ENCODE peak calls at places on chromosome 18, in four cellular contexts. One of them, this sample, is unnamed.

GRCh38 chr18:25056456-25056855 is 295.5 kb downstream of the ZNF521 start:
- DNase-seq in H1: no peak
- DNase-seq in SK-N-SH: no peak
- DNase-seq in transverse colon: no peak
- DNase-seq in this sample: no peak

GRCh38 chr18:939167-939566 is 34.5 kb downstream of the ADCYAP1 start:
- DNase-seq in H1: no peak
- DNase-seq in transverse colon: no peak
- DNase-seq in SK-N-SH: no peak
- DNase-seq in this sample: no peak

GRCh38 chr18:63082661-63083531 is 236.7 kb downstream of the BCL2 start:
- DNase-seq in SK-N-SH: no peak
- DNase-seq in transverse colon: no peak
- DNase-seq in H1: no peak
- DNase-seq in this sample: no peak

GRCh38 chr18:20971886-20972267 is 139.7 kb downstream of the ROCK1 start:
- DNase-seq in SK-N-SH: peak
- DNase-seq in H1: no peak
- DNase-seq in transverse colon: no peak
- DNase-seq in this sample: no peak

GRCh38 chr18:41326311-41326710 is 628.7 kb upstream of the PIK3C3 start:
- DNase-seq in H1: no peak
- DNase-seq in SK-N-SH: no peak
- DNase-seq in transverse colon: no peak
- DNase-seq in this sample: no peak

GRCh38 chr18:74541703-74542555 is 7.6 kb downstream of the CNDP1 start:
- DNase-seq in SK-N-SH: no peak
- DNase-seq in H1: no peak
- DNase-seq in transverse colon: peak
- DNase-seq in this sample: peak

GRCh38 chr18:54531402-54532065 is 59.5 kb upstream of the DYNAP start:
- DNase-seq in SK-N-SH: no peak
- DNase-seq in H1: no peak
- DNase-seq in transverse colon: no peak
- DNase-seq in this sample: no peak

GRCh38 chr18:23053756-23054457 is 81.4 kb upstream of the CABLES1 start:
- DNase-seq in transverse colon: no peak
- DNase-seq in SK-N-SH: peak
- DNase-seq in H1: peak
- DNase-seq in this sample: no peak

GRCh38 chr18:34153711-34154110 is 71.0 kb downstream of the NOL4 start:
- DNase-seq in H1: no peak
- DNase-seq in SK-N-SH: peak
- DNase-seq in transverse colon: no peak
- DNase-seq in this sample: no peak

GRCh38 chr18:62637807-62638687 is 77.3 kb upstream of the PHLPP1 start:
- DNase-seq in H1: peak
- DNase-seq in transverse colon: peak
- DNase-seq in SK-N-SH: peak
- DNase-seq in this sample: no peak

GRCh38 chr18:42620585-42620984 is 494.9 kb downstream of the RIT2 start:
- DNase-seq in SK-N-SH: no peak
- DNase-seq in H1: no peak
- DNase-seq in transverse colon: no peak
- DNase-seq in this sample: no peak

GRCh38 chr18:63860536-63860930 is 27.0 kb upstream of the SERPINB2 start:
- DNase-seq in H1: no peak
- DNase-seq in transverse colon: no peak
- DNase-seq in SK-N-SH: no peak
- DNase-seq in this sample: no peak

GRCh38 chr18:48581941-48582340 is 43.1 kb downstream of the CTIF start:
- DNase-seq in SK-N-SH: no peak
- DNase-seq in H1: no peak
- DNase-seq in transverse colon: no peak
- DNase-seq in this sample: no peak

GRCh38 chr18:24544141-24544498 is 83.7 kb downstream of the HRH4 start:
- DNase-seq in SK-N-SH: peak
- DNase-seq in transverse colon: no peak
- DNase-seq in H1: no peak
- DNase-seq in this sample: no peak

GRCh38 chr18:12253517-12254136 is 534 bp upstream of the CIDEA start:
- DNase-seq in transverse colon: no peak
- DNase-seq in H1: peak
- DNase-seq in SK-N-SH: no peak
- DNase-seq in this sample: peak

GRCh38 chr18:7272268-7273049 is 41.6 kb downstream of the LRRC30 start:
- DNase-seq in transverse colon: peak
- DNase-seq in SK-N-SH: peak
- DNase-seq in H1: peak
- DNase-seq in this sample: no peak

GRCh38 chr18:28185121-28185520 is 8.2 kb upstream of the CDH2 start:
- DNase-seq in SK-N-SH: no peak
- DNase-seq in H1: no peak
- DNase-seq in transverse colon: no peak
- DNase-seq in this sample: no peak

GRCh38 chr18:34890486-34891085 is 150.6 kb upstream of the MAPRE2 start:
- DNase-seq in SK-N-SH: no peak
- DNase-seq in transverse colon: no peak
- DNase-seq in H1: no peak
- DNase-seq in this sample: no peak

GRCh38 chr18:71784777-71785176 is 759.4 kb downstream of the CBLN2 start:
- DNase-seq in SK-N-SH: peak
- DNase-seq in H1: no peak
- DNase-seq in transverse colon: no peak
- DNase-seq in this sample: no peak

GRCh38 chr18:25351773-25352628 is at the start of gene ZNF521:
- DNase-seq in H1: peak
- DNase-seq in transverse colon: peak
- DNase-seq in SK-N-SH: peak
- DNase-seq in this sample: peak

GRCh38 chr18:62331581-62332436 is 6.7 kb downstream of the TNFRSF11A start:
- DNase-seq in transverse colon: no peak
- DNase-seq in H1: peak
- DNase-seq in SK-N-SH: no peak
- DNase-seq in this sample: peak

GRCh38 chr18:519019-519879 is 18.7 kb upstream of the COLEC12 start:
- DNase-seq in H1: no peak
- DNase-seq in transverse colon: peak
- DNase-seq in SK-N-SH: no peak
- DNase-seq in this sample: no peak

GRCh38 chr18:61982475-61982874 is 89.7 kb upstream of the RNF152 start:
- DNase-seq in SK-N-SH: no peak
- DNase-seq in H1: no peak
- DNase-seq in transverse colon: no peak
- DNase-seq in this sample: no peak

GRCh38 chr18:54551590-54551989 is 39.5 kb upstream of the DYNAP start:
- DNase-seq in transverse colon: no peak
- DNase-seq in SK-N-SH: no peak
- DNase-seq in H1: no peak
- DNase-seq in this sample: no peak

GRCh38 chr18:8797206-8797605 is 91.8 kb downstream of the MTCL1 start:
- DNase-seq in H1: no peak
- DNase-seq in SK-N-SH: no peak
- DNase-seq in transverse colon: peak
- DNase-seq in this sample: no peak

GRCh38 chr18:23618862-23619387 is 32.6 kb upstream of the NPC1 start:
- DNase-seq in SK-N-SH: no peak
- DNase-seq in H1: peak
- DNase-seq in transverse colon: no peak
- DNase-seq in this sample: peak

GRCh38 chr18:76447268-76447890 is 47.7 kb downstream of the ZNF516 start:
- DNase-seq in SK-N-SH: no peak
- DNase-seq in H1: no peak
- DNase-seq in transverse colon: no peak
- DNase-seq in this sample: peak

GRCh38 chr18:13620818-13621445 is 105.4 kb downstream of the FAM210A start:
- DNase-seq in transverse colon: no peak
- DNase-seq in SK-N-SH: no peak
- DNase-seq in H1: no peak
- DNase-seq in this sample: peak

GRCh38 chr18:13619505-13620205 is 106.7 kb downstream of the FAM210A start:
- DNase-seq in SK-N-SH: no peak
- DNase-seq in H1: no peak
- DNase-seq in transverse colon: no peak
- DNase-seq in this sample: peak

GRCh38 chr18:13617826-13618515 is 108.4 kb downstream of the FAM210A start:
- DNase-seq in SK-N-SH: no peak
- DNase-seq in H1: no peak
- DNase-seq in transverse colon: no peak
- DNase-seq in this sample: no peak

GRCh38 chr18:13620206-13620672 is 106.1 kb downstream of the FAM210A start:
- DNase-seq in transverse colon: no peak
- DNase-seq in H1: no peak
- DNase-seq in SK-N-SH: no peak
- DNase-seq in this sample: peak

DNA sequence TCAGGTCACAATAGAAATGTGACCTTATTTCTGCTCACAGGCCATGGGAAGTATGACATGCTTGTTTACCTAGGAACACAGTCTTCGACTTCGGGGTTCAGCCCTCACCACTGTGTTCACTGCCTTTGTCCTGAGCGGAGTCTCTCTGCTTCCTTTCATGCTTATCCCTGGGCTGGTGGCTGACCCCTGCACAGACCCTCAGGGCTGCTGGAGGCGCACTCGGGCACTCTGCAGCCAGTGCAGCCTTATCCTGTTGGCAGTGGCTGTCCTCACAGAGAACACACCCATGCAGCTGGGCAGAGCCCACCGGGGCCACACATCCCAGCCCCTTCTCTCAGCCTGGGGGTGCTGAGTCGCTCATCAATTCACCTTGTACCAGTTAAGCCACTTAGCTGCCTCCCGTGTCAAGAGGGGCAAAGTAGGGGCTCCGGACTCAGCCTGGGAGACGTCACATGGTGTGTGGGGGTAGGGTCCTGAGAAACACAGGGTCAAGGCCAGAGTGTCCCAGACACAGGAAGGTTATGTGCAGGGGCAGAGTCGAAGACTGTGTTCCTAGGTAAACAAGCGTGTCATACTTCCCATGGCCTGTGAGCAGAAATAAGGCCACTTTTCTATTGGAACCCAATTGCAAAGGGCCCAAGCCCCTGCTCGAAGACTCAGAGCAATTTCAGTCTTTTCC is 107.5 kb downstream of the FAM210A start:
- DNase-seq in transverse colon: no peak
- DNase-seq in H1: no peak
- DNase-seq in SK-N-SH: no peak
- DNase-seq in this sample: peak
- TF ChIP-seq POLR2AphosphoS5 in transverse colon: no peak
- TF ChIP-seq POLR2AphosphoS5 in H1: no peak
- TF ChIP-seq POLR2AphosphoS5 in SK-N-SH: no peak
- TF ChIP-seq POLR2AphosphoS5 in this sample: no peak

GRCh38 chr18:44579745-44580144 is 100.9 kb upstream of the SETBP1 start:
- DNase-seq in H1: no peak
- DNase-seq in transverse colon: no peak
- DNase-seq in SK-N-SH: no peak
- DNase-seq in this sample: no peak

GRCh38 chr18:44584900-44585299 is 95.8 kb upstream of the SETBP1 start:
- DNase-seq in transverse colon: no peak
- DNase-seq in H1: no peak
- DNase-seq in SK-N-SH: no peak
- DNase-seq in this sample: no peak

GRCh38 chr18:44579028-44579692 is 101.5 kb upstream of the SETBP1 start:
- DNase-seq in transverse colon: no peak
- DNase-seq in H1: no peak
- DNase-seq in SK-N-SH: peak
- DNase-seq in this sample: no peak

GRCh38 chr18:44580159-44580558 is 100.5 kb upstream of the SETBP1 start:
- DNase-seq in transverse colon: no peak
- DNase-seq in SK-N-SH: no peak
- DNase-seq in H1: no peak
- DNase-seq in this sample: no peak

DNA sequence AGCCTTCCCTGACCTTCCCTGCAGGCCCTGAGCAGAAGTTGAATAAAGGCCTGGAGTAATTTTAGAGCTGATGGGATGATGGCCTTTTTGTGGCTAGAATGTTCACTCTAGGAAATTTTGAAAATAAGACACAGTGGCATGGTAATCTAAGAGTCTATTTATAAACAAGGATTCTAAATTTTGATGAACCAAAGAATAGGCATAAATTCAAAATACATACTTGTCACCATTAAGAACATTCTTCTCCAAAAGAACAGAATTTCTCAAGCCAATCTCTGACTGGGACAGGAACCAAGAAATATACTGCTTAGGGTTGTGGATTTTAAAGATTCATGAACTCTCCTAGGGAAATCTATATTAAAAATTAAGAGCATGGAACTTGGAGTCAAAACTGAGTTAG is 98.3 kb upstream of the SETBP1 start:
- DNase-seq in H1: no peak
- DNase-seq in SK-N-SH: no peak
- DNase-seq in transverse colon: no peak
- DNase-seq in this sample: no peak
- TF ChIP-seq POLR2AphosphoS5 in H1: no peak
- TF ChIP-seq POLR2AphosphoS5 in SK-N-SH: no peak
- TF ChIP-seq POLR2AphosphoS5 in transverse colon: no peak
- TF ChIP-seq POLR2AphosphoS5 in this sample: no peak

GRCh38 chr18:58045265-58046086 is 1.4 kb downstream of the NEDD4L start:
- DNase-seq in H1: peak
- DNase-seq in SK-N-SH: peak
- DNase-seq in transverse colon: peak
- DNase-seq in this sample: peak

GRCh38 chr18:58044370-58045264 is 591 bp downstream of the NEDD4L start:
- DNase-seq in SK-N-SH: peak
- DNase-seq in H1: peak
- DNase-seq in transverse colon: peak
- DNase-seq in this sample: peak

GRCh38 chr18:58046794-58047555 is 2.9 kb downstream of the NEDD4L start:
- DNase-seq in H1: no peak
- DNase-seq in transverse colon: no peak
- DNase-seq in SK-N-SH: no peak
- DNase-seq in this sample: no peak

GRCh38 chr18:58047556-58047882 is 3.5 kb downstream of the NEDD4L start:
- DNase-seq in SK-N-SH: no peak
- DNase-seq in transverse colon: no peak
- DNase-seq in H1: no peak
- DNase-seq in this sample: no peak

GRCh38 chr18:58046087-58046793 is 2.2 kb downstream of the NEDD4L start:
- DNase-seq in SK-N-SH: no peak
- DNase-seq in H1: no peak
- DNase-seq in transverse colon: no peak
- DNase-seq in this sample: no peak
- TF ChIP-seq POLR2AphosphoS5 in SK-N-SH: no peak
- TF ChIP-seq POLR2AphosphoS5 in H1: no peak
- TF ChIP-seq POLR2AphosphoS5 in transverse colon: no peak
- TF ChIP-seq POLR2AphosphoS5 in this sample: no peak

GRCh38 chr18:46338761-46339160 is 234.6 kb downstream of the HAUS1 start:
- DNase-seq in transverse colon: no peak
- DNase-seq in SK-N-SH: no peak
- DNase-seq in H1: no peak
- DNase-seq in this sample: peak

GRCh38 chr18:46336278-46337205 is 232.4 kb downstream of the HAUS1 start:
- DNase-seq in H1: no peak
- DNase-seq in transverse colon: no peak
- DNase-seq in SK-N-SH: peak
- DNase-seq in this sample: peak

GRCh38 chr18:46335551-46336059 is 231.4 kb downstream of the HAUS1 start:
- DNase-seq in transverse colon: no peak
- DNase-seq in H1: peak
- DNase-seq in SK-N-SH: peak
- DNase-seq in this sample: peak

GRCh38 chr18:46338213-46338612 is 234.0 kb downstream of the HAUS1 start:
- DNase-seq in transverse colon: no peak
- DNase-seq in H1: no peak
- DNase-seq in SK-N-SH: peak
- DNase-seq in this sample: peak

GRCh38 chr18:46337206-46337710 is 233.1 kb downstream of the HAUS1 start:
- DNase-seq in H1: no peak
- DNase-seq in transverse colon: no peak
- DNase-seq in SK-N-SH: peak
- DNase-seq in this sample: peak
- TF ChIP-seq POLR2AphosphoS5 in H1: no peak
- TF ChIP-seq POLR2AphosphoS5 in transverse colon: no peak
- TF ChIP-seq POLR2AphosphoS5 in SK-N-SH: no peak
- TF ChIP-seq POLR2AphosphoS5 in this sample: no peak

This sample was measured in spleen.